ENCODE peak calls at places on chromosome 15, in seven cellular contexts. R is heart left ventricle, B is stomach, P is Calu3, I is GM20000, W is fibroblast of villous mesenchyme, M is psoas muscle. N is an unnamed sample.
A peak's percentile ranks its signal among the peaks of the same experiment; 100 is the strongest.

GRCh38 chr15:68774521-68775293 is 46.0 kb downstream of the ANP32A start:
- DNase-seq in R (no peak), B (no peak), P (no peak), I (no peak), W (no peak), M (no peak), N (no peak)

GRCh38 chr15:66609876-66610275 is 44.1 kb upstream of the LCTL start:
- DNase-seq in R (no peak), B (no peak), P (no peak), I (no peak), W (no peak), M (no peak), N (no peak)

GRCh38 chr15:26838742-26839460 is 28.0 kb upstream of the GABRA5 start:
- DNase-seq in R (no peak), B (no peak), P (no peak), I (no peak), W (no peak), M (no peak), N (no peak)

GRCh38 chr15:77513226-77513625 is 92.5 kb downstream of the HMG20A start:
- DNase-seq in R (peak; percentile 66), B (no peak), P (no peak), I (no peak), W (no peak), M (no peak), N (no peak)

GRCh38 chr15:38768970-38769369 is 204.4 kb upstream of the RASGRP1 start:
- DNase-seq in R (no peak), B (no peak), P (no peak), I (no peak), W (peak; percentile 37), M (peak; percentile 21), N (no peak)

GRCh38 chr15:64519897-64520296 is 59.5 kb downstream of the ZNF609 start:
- DNase-seq in R (no peak), B (no peak), P (no peak), I (no peak), W (no peak), M (no peak), N (no peak)

GRCh38 chr15:68330911-68331310 is 53.4 kb downstream of the FEM1B start:
- DNase-seq in R (no peak), B (no peak), P (no peak), I (no peak), W (no peak), M (no peak), N (no peak)

GRCh38 chr15:78620839-78621421 is at the start of gene CHRNA3:
- DNase-seq in R (no peak), B (peak; percentile 9), P (no peak), I (no peak), W (no peak), M (no peak), N (no peak)

GRCh38 chr15:80852676-80853075 is 73.5 kb downstream of the CEMIP start:
- DNase-seq in R (no peak), B (no peak), P (no peak), I (no peak), W (no peak), M (no peak), N (no peak)

GRCh38 chr15:89088605-89089315 is 504 bp downstream of the ABHD2 start:
- DNase-seq in R (peak; percentile 52), B (peak; percentile 55), P (peak; percentile 33), I (no peak), W (no peak), M (peak; percentile 73), N (peak; percentile 27)

GRCh38 chr15:31501536-31502157 is 175.0 kb downstream of the KLF13 start:
- DNase-seq in R (no peak), B (no peak), P (no peak), I (no peak), W (no peak), M (no peak), N (no peak)

GRCh38 chr15:101481917-101482525 is 7.5 kb downstream of the PCSK6 start:
- DNase-seq in R (no peak), B (no peak), P (no peak), I (no peak), W (no peak), M (no peak), N (no peak)

GRCh38 chr15:29670266-29670665 is 152.0 kb downstream of the TJP1 start:
- DNase-seq in R (no peak), B (no peak), P (no peak), I (no peak), W (no peak), M (no peak), N (no peak)

GRCh38 chr15:100073982-100074381 is 267.8 kb downstream of the ADAMTS17 start:
- DNase-seq in R (no peak), B (no peak), P (no peak), I (no peak), W (no peak), M (no peak), N (no peak)

GRCh38 chr15:62099171-62099601 is 32.4 kb downstream of the C2CD4A start:
- DNase-seq in R (no peak), B (no peak), P (no peak), I (no peak), W (peak; percentile 53), M (no peak), N (no peak)

GRCh38 chr15:53323197-53323596 is 436.3 kb downstream of the WDR72 start:
- DNase-seq in R (no peak), B (no peak), P (peak; percentile 74), I (no peak), W (no peak), M (no peak), N (no peak)

GRCh38 chr15:93759626-93760025 is 471.7 kb upstream of the MCTP2 start:
- DNase-seq in R (no peak), B (no peak), P (no peak), I (no peak), W (no peak), M (no peak), N (no peak)

GRCh38 chr15:83185561-83185960 is 22.1 kb downstream of the HDGFL3 start:
- DNase-seq in R (no peak), B (no peak), P (no peak), I (no peak), W (no peak), M (no peak), N (no peak)

GRCh38 chr15:27866505-27867165 is 232.5 kb downstream of the OCA2 start:
- DNase-seq in R (no peak), B (no peak), P (no peak), I (no peak), W (no peak), M (no peak), N (no peak)

GRCh38 chr15:29183071-29183831 is 86.4 kb downstream of the NSMCE3 start:
- DNase-seq in R (no peak), B (no peak), P (no peak), I (no peak), W (peak; percentile 0), M (no peak), N (no peak)

GRCh38 chr15:75347222-75348033 is 589 bp downstream of the NEIL1 start:
- DNase-seq in R (peak; percentile 73), B (peak; percentile 68), P (peak; percentile 71), I (peak; percentile 80), W (no peak), M (peak; percentile 65), N (no peak)

GRCh38 chr15:73982251-73982962 is 9.7 kb downstream of the STOML1 start:
- DNase-seq in R (peak; percentile 86), B (peak; percentile 72), P (peak; percentile 75), I (no peak), W (peak; percentile 90), M (peak; percentile 93), N (no peak)

GRCh38 chr15:68252925-68253534 is 23.5 kb upstream of the CLN6 start:
- DNase-seq in R (no peak), B (peak; percentile 37), P (peak; percentile 59), I (peak; percentile 77), W (peak; percentile 88), M (no peak), N (no peak)

GRCh38 chr15:86135030-86135429 is 55.4 kb downstream of the AGBL1 start:
- DNase-seq in R (peak; percentile 5), B (no peak), P (no peak), I (no peak), W (no peak), M (peak; percentile 20), N (no peak)

GRCh38 chr15:86138798-86139197 is 59.1 kb downstream of the AGBL1 start:
- DNase-seq in R (no peak), B (no peak), P (no peak), I (no peak), W (no peak), M (no peak), N (no peak)

DNA sequence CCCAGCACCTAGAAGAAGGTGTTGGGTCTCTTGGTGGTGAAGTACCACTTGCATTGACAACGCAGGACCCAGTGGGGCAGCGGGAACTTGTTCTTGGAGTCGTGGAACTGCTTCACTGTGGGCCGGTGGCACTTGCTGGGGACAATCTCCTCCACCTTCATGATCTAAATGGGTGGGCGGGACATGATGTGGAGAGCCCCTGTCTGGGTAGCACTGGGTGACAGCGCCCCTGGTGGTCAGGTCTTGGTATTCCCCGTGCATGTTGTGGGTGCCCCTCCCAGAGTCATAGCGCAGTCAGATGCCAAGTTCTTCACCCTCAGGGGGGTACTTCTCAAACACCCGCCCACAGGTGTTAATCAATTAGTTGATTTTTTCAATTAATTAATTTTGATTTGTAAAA is 60.2 kb downstream of the AGBL1 start:
- DNase-seq in R (no peak), B (no peak), P (peak; percentile 21), I (peak; percentile 8), W (no peak), M (no peak), N (no peak)
- TF ChIP-seq CTCF in R (no peak), B (no peak), P (no peak), I (peak; percentile 10), W (peak; percentile 22), M (peak; percentile 11), N (no peak)

DNA sequence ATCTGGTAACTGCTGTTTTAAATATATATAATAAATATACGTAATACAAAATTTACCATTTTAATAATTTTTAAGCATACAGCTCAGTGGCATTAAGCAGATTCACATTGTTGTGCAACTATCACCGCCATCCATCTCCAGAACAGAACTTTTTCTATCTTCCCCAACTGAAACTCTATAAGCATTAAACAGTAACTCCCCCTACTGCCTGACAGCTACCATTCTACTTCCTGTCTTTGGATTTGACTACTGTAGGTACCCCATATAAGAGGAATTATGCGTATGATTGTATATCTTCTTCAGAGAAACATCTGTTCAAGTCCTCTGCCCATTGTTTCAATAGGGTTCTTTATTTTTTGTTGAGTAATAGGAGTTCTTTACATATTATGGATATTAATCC is 36.8 kb downstream of the EID1 start:
- DNase-seq in R (no peak), B (no peak), P (no peak), I (no peak), W (no peak), M (no peak), N (no peak)
- TF ChIP-seq CTCF in R (no peak), B (no peak), P (no peak), I (no peak), W (peak; percentile 5), M (no peak), N (no peak)

GRCh38 chr15:51499379-51499976 is 123.1 kb downstream of the DMXL2 start:
- DNase-seq in R (no peak), B (no peak), P (peak; percentile 11), I (peak; percentile 51), W (peak; percentile 53), M (no peak), N (no peak)

GRCh38 chr15:51503003-51503402 is 119.6 kb downstream of the DMXL2 start:
- DNase-seq in R (no peak), B (no peak), P (no peak), I (no peak), W (peak; percentile 4), M (no peak), N (no peak)

GRCh38 chr15:51505251-51505650 is 117.3 kb downstream of the DMXL2 start:
- DNase-seq in R (no peak), B (no peak), P (no peak), I (no peak), W (no peak), M (no peak), N (no peak)
- TF ChIP-seq CTCF in R (no peak), B (no peak), P (no peak), I (no peak), W (no peak), M (no peak), N (no peak)

GRCh38 chr15:40307421-40308165 is at the start of gene PLCB2:
- DNase-seq in R (peak; percentile 43), B (no peak), P (peak; percentile 50), I (peak; percentile 78), W (peak; percentile 69), M (no peak), N (peak; percentile 60)
- TF ChIP-seq CTCF in R (peak; percentile 32), B (no peak), P (no peak), I (no peak), W (peak; percentile 38), M (no peak), N (peak; percentile 62)